ENCODE peak calls at places on chromosome 9, in six cellular contexts. J, W, D, L, Q and P are unnamed samples.

GRCh38 chr9:125995706-125996105 is 248.5 kb downstream of the PBX3 start:
- DNase-seq in Q (no peak), L (no peak), J (no peak), D (no peak), W (no peak), P (no peak)

GRCh38 chr9:134067904-134068741 is at the start of gene BRD3:
- DNase-seq in J (peak; percentile 83), W (peak; percentile 81), Q (peak; percentile 90), L (peak; percentile 76), D (peak; percentile 67), P (peak; percentile 90)

GRCh38 chr9:127341152-127341551 is 55.8 kb upstream of the SLC2A8 start:
- DNase-seq in Q (no peak), D (no peak), W (no peak), L (no peak), J (no peak), P (no peak)

GRCh38 chr9:111148390-111148993 is 110.2 kb upstream of the LPAR1 start:
- DNase-seq in D (peak; percentile 23), Q (no peak), W (peak; percentile 68), J (no peak), L (no peak), P (no peak)

GRCh38 chr9:135575995-135576631 is 14.6 kb downstream of the PAEP start:
- DNase-seq in J (no peak), Q (no peak), W (no peak), L (no peak), D (no peak), P (no peak)

GRCh38 chr9:92614763-92615441 is 55.0 kb downstream of the IPPK start:
- DNase-seq in W (no peak), Q (no peak), L (no peak), D (no peak), J (no peak), P (no peak)

GRCh38 chr9:82606761-82607382 is 456.1 kb downstream of the RASEF start:
- DNase-seq in J (peak; percentile 62), D (peak; percentile 45), L (peak; percentile 21), Q (peak; percentile 37), W (peak; percentile 83), P (no peak)

GRCh38 chr9:38016375-38017120 is 52.5 kb downstream of the SHB start:
- DNase-seq in W (peak; percentile 79), L (no peak), Q (no peak), J (no peak), D (no peak), P (no peak)

GRCh38 chr9:5446451-5447236 is 3.7 kb upstream of the CD274 start:
- DNase-seq in Q (peak; percentile 33), J (no peak), L (no peak), W (peak; percentile 50), D (no peak), P (no peak)

GRCh38 chr9:37362430-37362829 is 60.1 kb upstream of the GRHPR start:
- DNase-seq in D (no peak), L (no peak), Q (no peak), W (no peak), J (no peak), P (no peak)

GRCh38 chr9:131096490-131097258 is at the start of gene AIF1L:
- DNase-seq in Q (peak; percentile 92), W (no peak), J (peak; percentile 33), L (no peak), D (no peak), P (peak; percentile 71)

GRCh38 chr9:130986311-130986940 is 22.5 kb upstream of the LAMC3 start:
- DNase-seq in L (no peak), W (no peak), Q (no peak), J (no peak), D (no peak), P (no peak)

GRCh38 chr9:38090170-38090569 is 21.1 kb upstream of the SHB start:
- DNase-seq in J (no peak), D (no peak), W (no peak), L (no peak), Q (no peak), P (no peak)

GRCh38 chr9:114202849-114203248 is 47.5 kb downstream of the COL27A1 start:
- DNase-seq in W (peak; percentile 37), L (no peak), Q (no peak), J (no peak), D (no peak), P (no peak)

GRCh38 chr9:125942111-125942510 is 194.9 kb downstream of the PBX3 start:
- DNase-seq in J (no peak), L (no peak), W (peak; percentile 62), Q (no peak), D (no peak), P (no peak)

GRCh38 chr9:109315480-109315879 is 5.4 kb downstream of the EPB41L4B start:
- DNase-seq in Q (no peak), L (no peak), J (no peak), W (no peak), D (no peak), P (no peak)

GRCh38 chr9:111399772-111400563 is 69.9 kb upstream of the OR2K2 start:
- DNase-seq in Q (peak; percentile 20), J (peak; percentile 20), D (no peak), W (peak; percentile 61), L (no peak), P (no peak)

GRCh38 chr9:130997925-130998595 is 10.9 kb upstream of the LAMC3 start:
- DNase-seq in J (peak; percentile 92), L (no peak), Q (peak; percentile 84), W (peak; percentile 69), D (no peak), P (peak; percentile 96)

GRCh38 chr9:127013597-127013996 is 99.0 kb downstream of the RALGPS1 start:
- DNase-seq in D (no peak), L (no peak), Q (no peak), J (no peak), W (no peak), P (no peak)

GRCh38 chr9:96604005-96604320 is 15.7 kb downstream of the CDC14B start:
- DNase-seq in W (no peak), D (no peak), J (no peak), Q (no peak), L (peak; percentile 49), P (no peak)

GRCh38 chr9:9100070-9100469 is 1300.5 kb upstream of the DMAC1 start:
- DNase-seq in W (no peak), D (no peak), L (no peak), J (no peak), Q (no peak), P (no peak)

GRCh38 chr9:69649566-69650260 is 22.5 kb downstream of the APBA1 start:
- DNase-seq in L (no peak), J (no peak), D (no peak), Q (no peak), W (peak; percentile 44), P (no peak)

GRCh38 chr9:98192503-98193335 is at the start of gene CORO2A:
- DNase-seq in L (peak; percentile 35), W (peak; percentile 66), Q (peak; percentile 93), D (no peak), J (peak; percentile 76), P (peak; percentile 90)

GRCh38 chr9:82231411-82231810 is 242.8 kb downstream of the SPATA31D1 start:
- DNase-seq in L (no peak), Q (no peak), J (no peak), D (no peak), W (no peak), P (no peak)

DNA sequence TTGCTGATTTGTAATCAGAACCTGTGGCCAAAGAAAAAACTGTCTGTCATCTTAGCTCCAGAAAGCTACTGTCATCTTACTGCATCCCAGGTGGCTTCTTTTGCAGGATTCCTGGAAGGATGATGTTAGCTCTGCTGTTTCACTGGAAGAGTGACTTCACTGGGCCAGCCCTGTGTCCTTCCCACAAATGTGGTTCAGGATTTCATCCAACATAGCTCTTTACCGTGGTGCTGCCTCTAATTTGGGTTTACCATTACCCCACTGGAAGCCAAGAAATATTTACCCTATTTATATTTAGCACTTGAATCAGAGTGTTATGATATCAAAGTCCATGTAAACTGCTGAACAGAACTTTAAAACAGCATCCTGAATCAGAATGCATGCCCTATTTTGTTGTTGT is 501.0 kb downstream of the GADD45G start:
- DNase-seq in L (no peak), J (no peak), Q (no peak), W (no peak), D (no peak), P (no peak)
- TF ChIP-seq CTCF in L (no peak), J (no peak), Q (no peak), W (no peak), D (no peak), P (no peak)

GRCh38 chr9:107487521-107488399 is 1.8 kb downstream of the KLF4 start:
- DNase-seq in J (peak; percentile 78), D (no peak), L (peak; percentile 52), W (peak; percentile 49), Q (peak; percentile 82), P (no peak)
- TF ChIP-seq CTCF in J (peak; percentile 83), D (peak; percentile 57), L (no peak), W (peak; percentile 41), Q (peak; percentile 71), P (peak; percentile 58)

DNA sequence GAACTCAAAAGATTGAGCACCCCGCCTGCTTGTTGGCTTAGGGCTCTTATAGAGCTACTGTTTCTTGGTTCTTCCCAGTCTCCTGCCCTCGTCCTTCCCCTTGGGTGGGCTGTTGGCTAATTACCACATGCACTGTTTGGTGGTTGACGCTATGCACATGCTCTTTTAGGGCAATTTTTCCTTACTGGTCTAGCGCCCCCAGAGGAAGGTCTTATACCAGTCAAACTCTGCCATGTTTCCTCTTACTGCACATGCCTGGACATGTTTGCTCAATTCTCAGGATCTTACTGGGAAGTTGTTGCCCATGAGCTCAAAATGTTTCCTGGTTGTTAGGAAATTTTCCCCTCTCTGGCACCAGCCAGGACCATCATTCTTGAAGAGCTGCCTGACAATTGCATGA is 101.9 kb downstream of the SLC28A3 start:
- DNase-seq in Q (no peak), D (no peak), J (no peak), W (peak; percentile 27), L (no peak), P (no peak)
- TF ChIP-seq CTCF in Q (peak; percentile 67), D (no peak), J (no peak), W (peak; percentile 27), L (no peak), P (no peak)

DNA sequence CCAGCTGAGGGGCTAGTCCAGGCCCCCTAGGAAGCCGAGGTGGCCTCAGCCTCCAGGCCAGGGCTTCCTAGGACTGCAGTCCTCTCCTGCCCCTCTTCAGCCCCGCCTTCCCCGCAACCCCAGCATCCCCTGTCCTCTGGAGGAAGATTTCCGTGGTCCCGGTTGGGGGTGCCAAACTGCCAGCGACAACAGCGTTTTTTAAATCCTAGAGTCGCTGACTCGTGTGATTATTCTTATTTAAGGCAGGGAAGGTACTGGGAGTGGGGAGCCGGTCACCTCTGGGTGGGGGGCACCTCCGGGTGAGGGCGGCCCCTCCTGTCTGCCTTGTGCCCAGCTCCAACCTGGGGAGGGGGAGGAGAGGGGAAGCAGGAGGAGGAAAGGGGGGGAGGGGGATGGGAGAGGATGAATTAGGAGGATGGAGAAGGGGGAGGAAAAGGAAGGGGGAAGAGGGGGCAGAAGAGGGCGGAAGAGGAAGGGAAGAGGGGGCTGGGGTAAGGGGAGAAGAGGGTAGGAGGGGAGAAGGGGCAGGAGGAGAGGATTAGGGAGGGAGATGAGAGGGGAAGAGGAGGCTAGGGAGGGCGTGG is 173.1 kb upstream of the IER5L start:
- DNase-seq in D (no peak), Q (no peak), W (no peak), L (no peak), J (peak; percentile 40), P (no peak)
- TF ChIP-seq CTCF in D (no peak), Q (no peak), W (no peak), L (no peak), J (no peak), P (no peak)

GRCh38 chr9:7665874-7666273 is 133.7 kb downstream of the DMAC1 start:
- DNase-seq in W (no peak), Q (no peak), D (no peak), L (no peak), J (no peak), P (no peak)
- TF ChIP-seq CTCF in W (no peak), Q (no peak), D (no peak), L (no peak), J (no peak), P (no peak)

GRCh38 chr9:99820330-99821186 is 1.1 kb upstream of the NR4A3 start:
- DNase-seq in J (no peak), L (peak; percentile 74), Q (no peak), D (peak; percentile 73), W (peak; percentile 76), P (no peak)
- TF ChIP-seq CTCF in J (no peak), L (no peak), Q (no peak), D (no peak), W (no peak), P (no peak)